ENCODE peak calls at places on chromosomes 1 and 21, in four cellular contexts. D is effector memory CD4-positive, alpha-beta T cell; Z is esophagus muscularis mucosa; K is psoas muscle. N is an unnamed sample.

GRCh38 chr1:15683411-15684039 is 595 bp upstream of the PLEKHM2 start:
- DNase-seq in D (no peak), K (no peak), Z (no peak), N (no peak)

GRCh38 chr1:54803761-54804470 is 2.8 kb upstream of the TTC22 start:
- DNase-seq in K (peak), D (no peak), Z (no peak), N (no peak)

GRCh38 chr1:109485001-109485400 is 1.3 kb downstream of the ATXN7L2 start:
- DNase-seq in D (no peak), K (no peak), Z (no peak), N (no peak)

GRCh38 chr1:236753554-236753953 is 41.5 kb upstream of the MTR start:
- DNase-seq in Z (no peak), D (no peak), K (no peak), N (no peak)

GRCh38 chr1:100246738-100247137 is 2.9 kb downstream of the DBT start:
- DNase-seq in Z (no peak), K (no peak), D (no peak), N (no peak)

GRCh38 chr1:20099533-20099932 is 19.8 kb downstream of the PLA2G2D start:
- DNase-seq in Z (no peak), D (no peak), K (no peak), N (no peak)

GRCh38 chr21:15895142-15896106 is 165.6 kb downstream of the USP25 start:
- DNase-seq in D (no peak), K (no peak), Z (no peak), N (no peak)

GRCh38 chr1:43822040-43822439 is 111.6 kb upstream of the ARTN start:
- DNase-seq in D (no peak), K (no peak), Z (no peak), N (no peak)

GRCh38 chr1:912740-913301 is 10.9 kb upstream of the SAMD11 start:
- DNase-seq in Z (no peak), K (peak), D (no peak), N (no peak)

GRCh38 chr1:64172458-64172983 is 30.9 kb upstream of the UBE2U start:
- DNase-seq in K (no peak), Z (no peak), D (no peak), N (no peak)

GRCh38 chr1:59178339-59178744 is 118.6 kb upstream of the FGGY start:
- DNase-seq in D (no peak), Z (no peak), K (peak), N (peak)

GRCh38 chr1:40986929-40987328 is 7.4 kb downstream of the CTPS1 start:
- DNase-seq in Z (no peak), K (no peak), D (no peak), N (no peak)

GRCh38 chr1:2104621-2105427 is 54.6 kb downstream of the PRKCZ start:
- DNase-seq in D (no peak), K (peak), Z (no peak), N (no peak)

GRCh38 chr1:156095906-156096508 is 13.7 kb upstream of the MEX3A start:
- DNase-seq in K (no peak), Z (no peak), D (no peak), N (no peak)

GRCh38 chr1:26112407-26112775 is 767 bp downstream of the PDIK1L start:
- DNase-seq in K (no peak), D (no peak), Z (no peak), N (no peak)

GRCh38 chr1:33140153-33141149 is 41.4 kb downstream of the TRIM62 start:
- DNase-seq in Z (no peak), K (no peak), D (no peak), N (no peak)
- H3K27ac ChIP-seq in Z (no peak), K (no peak), D (no peak), N (no peak)

GRCh38 chr1:62796151-62796680 is 12.3 kb downstream of the ATG4C start:
- DNase-seq in K (no peak), Z (no peak), D (no peak), N (no peak)
- H3K27ac ChIP-seq in K (no peak), Z (no peak), D (no peak), N (no peak)

GRCh38 chr1:159920651-159921050 is 4.7 kb downstream of the TAGLN2 start:
- DNase-seq in D (no peak), K (no peak), Z (no peak), N (no peak)
- H3K27ac ChIP-seq in D (peak), K (no peak), Z (no peak), N (no peak)

DNA sequence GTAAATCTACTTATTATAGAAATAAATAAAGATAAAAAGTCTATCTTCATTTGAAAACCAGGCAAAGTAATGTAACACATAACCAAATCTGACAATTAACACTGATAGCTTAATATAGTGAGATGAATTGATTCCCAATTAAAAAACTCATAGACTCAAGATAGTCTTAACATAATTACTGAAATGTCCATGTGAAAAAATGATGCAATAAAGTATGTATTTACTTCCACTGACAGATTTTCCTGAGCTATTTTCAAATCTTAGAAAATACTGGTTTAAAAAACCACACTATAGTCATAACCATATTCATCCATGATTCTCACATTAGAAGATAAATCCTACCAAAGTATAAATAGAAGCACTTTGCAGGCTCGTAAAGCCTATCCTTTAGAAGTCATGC is 9.6 kb upstream of the DONSON start:
- DNase-seq in K (no peak), Z (no peak), D (no peak), N (no peak)
- H3K27ac ChIP-seq in K (no peak), Z (no peak), D (no peak), N (no peak)

DNA sequence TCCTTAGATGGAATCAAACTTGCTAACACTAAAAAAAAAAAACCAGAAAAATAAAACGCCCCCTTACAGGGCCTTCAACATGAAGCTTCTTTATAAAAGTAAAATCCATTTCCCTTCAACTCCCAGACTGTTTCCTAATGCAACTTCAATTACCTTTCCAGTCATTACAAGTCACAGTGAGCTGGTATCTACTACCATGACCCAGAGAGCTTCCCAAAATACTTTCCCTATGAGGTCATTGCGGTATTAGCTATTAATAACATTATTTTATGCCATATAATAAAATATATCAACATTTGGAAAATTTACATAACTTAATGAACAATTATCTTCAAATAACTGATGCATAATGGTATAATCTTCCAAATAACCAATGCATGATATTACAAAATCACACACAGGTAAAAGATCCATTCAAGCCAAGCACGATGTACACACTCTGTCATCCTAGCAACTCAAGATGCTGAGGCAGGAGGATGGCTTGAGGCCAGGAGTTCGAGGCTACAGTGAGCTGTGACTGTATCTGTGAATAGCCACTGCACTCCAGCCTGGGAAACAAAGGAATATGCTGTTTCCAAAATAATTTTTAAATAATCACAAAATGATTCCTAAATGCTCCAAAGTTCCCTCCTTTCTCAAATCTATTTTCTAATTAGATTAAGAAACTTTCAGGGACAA is 24.1 kb downstream of the EIF4G3 start:
- DNase-seq in Z (no peak), K (peak), D (no peak), N (no peak)
- H3K27ac ChIP-seq in Z (no peak), K (peak), D (no peak), N (no peak)

GRCh38 chr1:231799363-231799986 is 172.9 kb downstream of the DISC1 start:
- DNase-seq in Z (peak), K (no peak), D (no peak), N (no peak)
- H3K27ac ChIP-seq in Z (no peak), K (no peak), D (no peak), N (no peak)

N was measured in caudate nucleus.